ENCODE peak calls at places on chromosome 9, in six cellular contexts. X is effector memory CD4-positive, alpha-beta T cell; N is uterus; C is cardiac muscle cell; D is pancreas; Y is PC-3. J is an unnamed sample.

GRCh38 chr9:37119907-37120839 is at the start of gene ZCCHC7:
- DNase-seq in X (peak), N (peak), C (peak), D (peak), Y (peak), J (peak)

GRCh38 chr9:114787781-114788498 is 17.9 kb downstream of the TNFSF15 start:
- DNase-seq in X (no peak), N (no peak), C (no peak), D (no peak), Y (no peak), J (no peak)

GRCh38 chr9:96245399-96245798 is 56.6 kb downstream of the HSD17B3 start:
- DNase-seq in X (no peak), N (no peak), C (no peak), D (no peak), Y (no peak), J (no peak)

GRCh38 chr9:113622600-113623400 is 159.3 kb downstream of the RGS3 start:
- DNase-seq in X (no peak), N (no peak), C (peak), D (peak), Y (peak), J (no peak)

GRCh38 chr9:81632599-81632998 is 56.7 kb downstream of the TLE1 start:
- DNase-seq in X (no peak), N (no peak), C (peak), D (no peak), Y (peak), J (no peak)

GRCh38 chr9:89455356-89455824 is 42.5 kb downstream of the SEMA4D start:
- DNase-seq in X (no peak), N (no peak), C (no peak), D (no peak), Y (no peak), J (peak)

GRCh38 chr9:128903871-128904371 is 16.9 kb upstream of the PHYHD1 start:
- DNase-seq in X (no peak), N (no peak), C (no peak), D (no peak), Y (peak), J (no peak)

GRCh38 chr9:75083188-75083976 is 4.6 kb downstream of the NMRK1 start:
- DNase-seq in X (peak), N (no peak), C (no peak), D (peak), Y (peak), J (no peak)

GRCh38 chr9:8857330-8858249 is 1058.0 kb upstream of the DMAC1 start:
- DNase-seq in X (no peak), N (peak), C (peak), D (peak), Y (no peak), J (no peak)

GRCh38 chr9:21831841-21832509 is 29.5 kb downstream of the MTAP start:
- DNase-seq in X (no peak), N (no peak), C (peak), D (no peak), Y (peak), J (no peak)
- H3K27ac ChIP-seq in X (no peak), N (no peak), C (peak), D (no peak), Y (peak), J (no peak)

DNA sequence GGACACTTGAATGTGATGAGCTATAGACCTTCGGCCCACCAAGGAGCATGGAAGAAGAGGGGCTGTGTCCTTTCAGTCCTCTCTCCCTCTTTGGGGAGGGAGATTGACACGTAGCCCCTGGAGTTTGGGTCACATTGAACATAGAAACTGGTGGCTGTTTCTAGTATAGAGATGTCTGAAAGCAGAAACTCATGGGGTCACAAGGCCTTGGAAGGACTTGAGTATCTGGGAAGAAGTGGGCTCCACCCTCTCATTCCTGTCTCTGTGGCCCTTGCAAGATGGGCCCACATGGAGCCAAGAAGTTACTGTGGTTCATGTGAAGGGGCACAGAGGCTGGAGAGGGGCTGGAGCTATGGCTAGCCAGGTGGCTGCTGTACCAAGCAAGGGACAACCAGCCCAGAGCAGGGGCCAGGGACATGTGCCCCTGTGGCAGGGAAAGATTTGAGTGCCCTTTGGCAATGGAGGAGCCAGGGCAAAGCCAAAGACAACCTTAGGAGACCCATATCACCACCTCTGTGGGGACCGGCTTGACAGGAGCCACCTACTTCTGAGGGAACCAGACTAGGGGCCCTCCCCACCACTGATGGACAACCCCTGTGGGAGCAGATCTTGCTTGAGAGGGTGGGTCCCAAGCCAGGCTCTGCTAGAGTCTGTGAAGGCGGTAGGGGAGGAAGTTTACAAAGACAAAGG is 12.8 kb upstream of the ANGPTL2 start:
- DNase-seq in X (no peak), N (no peak), C (no peak), D (no peak), Y (no peak), J (no peak)
- H3K27ac ChIP-seq in X (no peak), N (peak), C (no peak), D (no peak), Y (no peak), J (no peak)

DNA sequence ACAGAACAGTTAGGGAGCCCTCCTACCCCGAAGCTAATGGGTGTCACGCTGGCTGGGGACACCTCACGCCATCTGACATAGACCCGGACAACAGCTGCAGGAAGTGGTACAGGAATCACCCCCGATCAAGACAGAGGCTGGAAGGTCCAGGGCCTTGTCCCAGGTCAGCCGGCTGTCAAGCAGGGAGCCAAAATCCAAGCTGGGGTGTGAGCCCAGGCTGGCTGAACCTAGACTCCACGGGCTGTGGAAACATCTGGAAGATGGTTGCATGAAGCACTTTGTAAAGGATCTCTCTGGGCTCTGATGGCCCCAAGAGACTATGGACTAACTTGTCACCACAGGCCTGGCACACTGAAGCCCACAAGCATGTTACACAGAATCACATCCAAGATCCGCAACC is 68.9 kb upstream of the STXBP1 start:
- DNase-seq in X (no peak), N (no peak), C (no peak), D (no peak), Y (no peak), J (no peak)
- H3K27ac ChIP-seq in X (no peak), N (peak), C (no peak), D (peak), Y (no peak), J (no peak)

GRCh38 chr9:127658431-127658830 is 46.4 kb downstream of the STXBP1 start:
- DNase-seq in X (no peak), N (no peak), C (no peak), D (no peak), Y (no peak), J (no peak)
- H3K27ac ChIP-seq in X (no peak), N (no peak), C (no peak), D (no peak), Y (no peak), J (no peak)

DNA sequence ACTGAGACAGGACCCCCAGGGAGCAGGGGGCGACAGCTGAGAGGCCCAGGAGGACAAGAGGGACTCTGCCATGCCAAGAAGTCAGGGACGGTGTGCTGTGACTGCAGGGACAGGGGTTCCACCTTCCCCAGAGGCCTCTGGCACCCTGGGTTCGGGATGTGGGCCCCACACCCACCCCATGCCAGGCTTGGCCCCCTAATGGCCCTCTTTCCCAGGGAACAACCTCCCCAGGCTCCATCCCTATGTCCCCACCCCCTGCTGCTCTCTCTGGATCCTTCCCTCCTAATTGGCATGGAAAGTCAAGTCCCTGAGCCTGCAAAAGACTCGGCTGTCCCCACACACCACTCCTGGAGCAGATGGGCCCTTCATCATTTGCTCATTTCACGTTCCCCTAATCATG is 109.3 kb downstream of the VAV2 start:
- DNase-seq in X (no peak), N (no peak), C (no peak), D (no peak), Y (no peak), J (no peak)
- H3K27ac ChIP-seq in X (no peak), N (no peak), C (no peak), D (peak), Y (no peak), J (no peak)

GRCh38 chr9:19117039-19117716 is 10.1 kb downstream of the PLIN2 start:
- DNase-seq in X (no peak), N (no peak), C (peak), D (no peak), Y (no peak), J (no peak)
- H3K27ac ChIP-seq in X (no peak), N (no peak), C (no peak), D (no peak), Y (peak), J (no peak)

GRCh38 chr9:105065119-105066088 is 137.4 kb upstream of the ABCA1 start:
- DNase-seq in X (no peak), N (no peak), C (no peak), D (peak), Y (no peak), J (no peak)
- H3K27ac ChIP-seq in X (no peak), N (peak), C (no peak), D (peak), Y (peak), J (no peak)

DNA sequence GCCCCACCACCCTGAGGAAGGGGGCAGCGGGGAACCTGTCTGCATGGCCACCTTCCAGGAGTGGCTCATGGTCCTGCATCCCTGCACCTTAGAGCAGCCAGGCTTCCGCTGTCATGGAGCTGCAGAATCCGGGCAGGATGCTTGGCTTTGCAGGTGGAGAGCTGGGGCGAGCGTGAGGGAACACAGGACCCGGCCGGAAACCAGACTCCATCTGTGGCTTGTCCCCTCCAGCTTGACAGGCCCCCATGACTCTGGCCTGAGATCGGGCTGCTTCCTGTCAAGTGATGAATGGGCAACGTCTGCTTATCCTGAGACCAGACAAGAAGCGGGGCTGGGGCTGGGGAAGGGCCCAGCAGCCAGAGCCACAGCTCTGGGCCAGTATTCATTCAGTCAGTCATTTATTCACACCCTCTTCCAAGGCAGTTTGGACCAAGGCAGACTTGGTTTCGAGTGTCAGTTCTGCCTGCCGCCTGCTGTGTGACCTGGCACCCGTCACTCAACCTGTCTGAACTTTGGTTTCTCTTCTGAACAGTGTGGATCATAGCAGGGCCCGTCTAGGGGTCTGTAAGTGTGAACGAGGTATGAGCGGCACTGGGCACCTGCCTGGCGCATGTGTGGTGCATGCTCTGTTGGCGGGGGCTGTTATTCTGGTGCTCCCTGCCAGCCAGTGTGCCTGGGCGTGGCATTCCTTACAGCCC is 37.5 kb downstream of the NEK6 start:
- DNase-seq in X (no peak), N (peak), C (peak), D (no peak), Y (no peak), J (no peak)
- H3K27ac ChIP-seq in X (no peak), N (no peak), C (no peak), D (no peak), Y (no peak), J (no peak)

DNA sequence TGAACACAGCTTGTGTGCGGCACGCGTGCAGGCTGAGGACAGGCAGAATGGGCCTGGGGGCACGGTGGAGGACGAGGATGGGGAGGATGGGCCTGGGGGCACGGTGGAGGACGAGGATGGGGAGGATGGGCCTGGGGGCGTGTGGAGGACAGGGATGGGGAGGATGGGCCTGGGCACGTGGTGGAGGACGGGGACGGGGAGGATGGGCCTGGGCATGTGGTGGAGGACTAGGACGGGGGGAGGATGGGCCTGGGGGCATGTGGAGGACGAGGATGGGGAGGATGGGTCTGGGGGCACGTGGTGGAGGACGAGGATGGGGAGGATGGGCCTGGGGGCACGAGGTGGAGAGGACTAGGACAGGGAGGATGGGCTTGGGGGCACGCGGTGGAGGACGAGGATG is 22.0 kb downstream of the FBXW5 start:
- DNase-seq in X (no peak), N (no peak), C (no peak), D (no peak), Y (no peak), J (no peak)
- H3K27ac ChIP-seq in X (no peak), N (no peak), C (peak), D (no peak), Y (no peak), J (no peak)

J was measured in naive thymus-derived CD4-positive, alpha-beta T cell.